ENCODE peak calls at places on chromosomes 16 and 17, in four cellular contexts. V is IMR-90, P is H9, R is H1. L is an unnamed sample.
A peak's percentile ranks its signal among the peaks of the same experiment; 100 is the strongest.

GRCh38 chr16:73430138-73430537 is 382.2 kb upstream of the ZFHX3 start:
- DNase-seq in V (no peak), P (no peak), R (no peak), L (no peak)

GRCh38 chr16:23114131-23114904 is 34.9 kb downstream of the USP31 start:
- DNase-seq in P (no peak), V (no peak), R (no peak), L (no peak)

GRCh38 chr16:84477661-84478060 is 26.8 kb downstream of the MEAK7 start:
- DNase-seq in R (no peak), P (no peak), V (no peak), L (no peak)

GRCh38 chr16:29198231-29198630 is 208.3 kb downstream of the NPIPB11 start:
- DNase-seq in P (peak; percentile 4), R (no peak), V (no peak), L (no peak)

GRCh38 chr17:67911038-67911782 is 85.1 kb downstream of the C17orf58 start:
- DNase-seq in P (no peak), R (no peak), V (no peak), L (no peak)

GRCh38 chr16:58417035-58417434 is 24.8 kb downstream of the GINS3 start:
- DNase-seq in R (no peak), P (no peak), V (no peak), L (no peak)

GRCh38 chr17:76781056-76781982 is 43.4 kb downstream of the MFSD11 start:
- DNase-seq in V (no peak), R (no peak), P (peak; percentile 54), L (no peak)

GRCh38 chr16:14302031-14302398 is 230.9 kb downstream of the MRTFB start:
- DNase-seq in V (peak; percentile 60), P (peak; percentile 44), R (no peak), L (no peak)

GRCh38 chr16:57897053-57897784 is 73.7 kb downstream of the CNGB1 start:
- DNase-seq in R (no peak), P (no peak), V (no peak), L (no peak)

GRCh38 chr16:17339764-17340541 is 130.8 kb downstream of the XYLT1 start:
- DNase-seq in P (no peak), V (peak; percentile 46), R (no peak), L (no peak)

GRCh38 chr16:81487301-81487720 is 42.7 kb downstream of the CMIP start:
- DNase-seq in R (no peak), P (no peak), V (no peak), L (no peak)

GRCh38 chr17:77163001-77163400 is 22.2 kb downstream of the SEC14L1 start:
- DNase-seq in R (no peak), P (no peak), V (peak; percentile 19), L (no peak)

GRCh38 chr17:57259817-57260216 is 3.5 kb downstream of the MSI2 start:
- DNase-seq in V (no peak), P (no peak), R (no peak), L (no peak)

GRCh38 chr17:35242158-35242804 is 591 bp upstream of the SLFN5 start:
- DNase-seq in P (peak; percentile 95), V (peak; percentile 32), R (peak; percentile 43), L (peak; percentile 51)

GRCh38 chr17:39235555-39236221 is 9.9 kb upstream of the STAC2 start:
- DNase-seq in P (peak; percentile 94), R (peak; percentile 49), V (peak; percentile 57), L (peak; percentile 68)

GRCh38 chr16:47986031-47986430 is 169.8 kb downstream of the ABCC12 start:
- DNase-seq in P (no peak), V (no peak), R (no peak), L (no peak)

GRCh38 chr17:13087802-13088201 is 70.0 kb upstream of the ELAC2 start:
- DNase-seq in V (no peak), R (no peak), P (no peak), L (no peak)

GRCh38 chr16:24279982-24280381 is 23.8 kb downstream of the CACNG3 start:
- DNase-seq in R (no peak), V (no peak), P (no peak), L (no peak)
- H2BK15ac ChIP-seq in R (no peak overlapping the region), V (no peak overlapping the region), P (no peak overlapping the region), L (no peak overlapping the region)

GRCh38 chr17:42667088-42667951 is 8.2 kb downstream of the TUBG2 start:
- DNase-seq in V (peak; percentile 73), P (peak; percentile 58), R (no peak), L (no peak)
- H2BK15ac ChIP-seq in V (no peak overlapping the region), P (no peak overlapping the region), R (no peak overlapping the region), L (no peak overlapping the region)

DNA sequence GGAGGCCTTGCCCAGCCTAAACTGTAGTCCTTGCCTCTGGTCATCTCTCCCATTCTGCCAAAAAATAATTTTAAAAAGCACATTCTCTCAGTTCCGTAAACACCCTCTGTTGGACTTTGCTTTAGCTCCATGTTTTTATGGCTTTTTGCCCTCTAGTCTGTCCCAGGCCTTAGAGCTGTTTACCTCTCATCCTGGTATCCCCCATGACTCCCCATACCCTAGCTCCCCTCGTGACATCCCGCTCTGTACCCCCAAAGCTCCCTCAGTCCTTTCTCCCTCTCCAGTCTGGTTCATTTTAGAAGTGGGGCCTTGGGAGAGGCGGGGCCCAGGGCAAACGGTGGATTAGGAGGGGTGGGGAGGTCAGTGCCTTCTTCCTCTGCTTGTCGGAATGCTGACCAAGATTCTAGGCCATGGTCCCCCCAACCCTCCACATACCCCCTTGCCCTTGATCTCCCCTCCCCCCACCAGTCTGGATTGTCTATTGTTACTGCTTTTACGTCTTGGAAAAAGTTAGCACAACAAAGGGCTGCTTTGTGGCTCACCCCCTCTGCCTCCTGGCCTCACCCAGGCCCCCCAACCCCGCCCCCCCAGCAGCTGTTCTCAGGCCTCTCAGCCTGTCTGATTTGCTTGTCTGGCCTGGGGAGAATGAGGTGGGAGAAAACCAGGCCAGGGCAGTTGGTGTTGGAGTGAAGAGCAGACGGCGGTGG is 18.3 kb downstream of the GJD3 start:
- DNase-seq in V (no peak), R (no peak), P (peak; percentile 59), L (no peak)
- H2BK15ac ChIP-seq in V (peak overlapping the region; percentile 49), R (no peak overlapping the region), P (no peak overlapping the region), L (peak overlapping the region; percentile 60)

DNA sequence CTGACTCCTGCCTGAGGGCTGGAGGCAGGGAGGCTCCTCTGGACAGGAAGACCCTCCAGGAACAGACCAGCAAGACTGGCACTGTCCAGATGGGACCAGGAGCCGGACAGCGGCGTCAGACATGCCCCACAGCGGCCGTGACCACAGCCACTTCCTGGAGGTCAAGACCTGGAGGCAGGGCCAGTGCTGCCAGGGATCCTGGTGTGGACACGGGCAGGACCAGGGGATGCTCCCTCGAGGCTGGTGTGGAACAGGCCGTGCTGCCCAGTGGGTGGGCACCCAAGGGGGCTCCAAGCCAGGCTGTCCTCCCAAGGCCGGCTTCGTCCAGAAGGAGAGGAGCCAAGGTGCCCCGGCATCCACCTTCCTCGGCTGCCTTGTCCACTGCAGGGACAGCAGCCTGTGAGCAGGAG is 4.5 kb upstream of the CCDC57 start:
- DNase-seq in P (no peak), R (no peak), V (no peak), L (no peak)
- H2BK15ac ChIP-seq in P (no peak overlapping the region), R (no peak overlapping the region), V (peak overlapping the region; percentile 100), L (peak overlapping the region; percentile 75)

GRCh38 chr17:69760562-69760961 is 314.5 kb upstream of the KCNJ16 start:
- DNase-seq in P (no peak), R (no peak), V (no peak), L (no peak)

GRCh38 chr17:69761011-69761410 is 314.0 kb upstream of the KCNJ16 start:
- DNase-seq in R (no peak), V (peak; percentile 41), P (no peak), L (no peak)

GRCh38 chr17:69762359-69762758 is 312.7 kb upstream of the KCNJ16 start:
- DNase-seq in P (no peak), R (no peak), V (no peak), L (no peak)

GRCh38 chr17:69762766-69763165 is 312.3 kb upstream of the KCNJ16 start:
- DNase-seq in P (no peak), V (no peak), R (no peak), L (no peak)

GRCh38 chr17:69761767-69762321 is 313.2 kb upstream of the KCNJ16 start:
- DNase-seq in R (no peak), V (peak; percentile 99), P (no peak), L (no peak)
- H2BK15ac ChIP-seq in R (no peak overlapping the region), V (peak overlapping the region; percentile 91), P (no peak overlapping the region), L (no peak overlapping the region)

GRCh38 chr17:44903012-44903685 is 3.9 kb upstream of the EFTUD2 start:
- DNase-seq in P (no peak), V (no peak), R (no peak), L (no peak)
- H2BK15ac ChIP-seq in P (no peak overlapping the region), V (no peak overlapping the region), R (no peak overlapping the region), L (no peak overlapping the region)

GRCh38 chr17:64941761-64942160 is 22.5 kb upstream of the LRRC37A3 start:
- DNase-seq in R (no peak), V (no peak), P (no peak), L (no peak)
- H2BK15ac ChIP-seq in R (no peak overlapping the region), V (no peak overlapping the region), P (no peak overlapping the region), L (no peak overlapping the region)

GRCh38 chr16:88804173-88804551 is 573 bp downstream of the CDT1 start:
- DNase-seq in P (no peak), V (no peak), R (no peak), L (no peak)
- H2BK15ac ChIP-seq in P (no peak overlapping the region), V (no peak overlapping the region), R (no peak overlapping the region), L (no peak overlapping the region)